ENCODE peak calls at places on chromosomes 2 and 18, in ten cellular contexts. O is stomach, N is K562, Y is sigmoid colon, F is HCT116, A is transverse colon, Q is H1, H is GM12892, G is GM12891, L is prostate gland. T is an unnamed sample.

GRCh38 chr2:211014906-211015305 is 458.5 kb downstream of the CPS1 start:
- DNase-seq in L (no peak), H (no peak), Y (no peak), A (no peak), G (no peak), F (no peak), N (no peak), O (no peak), Q (no peak), T (no peak)

GRCh38 chr2:1594281-1595171 is 149.8 kb downstream of the PXDN start:
- DNase-seq in A (no peak), L (no peak), H (no peak), Y (no peak), O (no peak), G (no peak), Q (no peak), N (no peak), F (no peak), T (no peak)

GRCh38 chr2:170324640-170325046 is 146.7 kb downstream of the MYO3B start:
- DNase-seq in G (peak), O (peak), N (peak), F (peak), Y (no peak), L (peak), H (no peak), Q (peak), A (peak), T (no peak)

GRCh38 chr2:9735335-9735734 is 104.5 kb upstream of the YWHAQ start:
- DNase-seq in N (no peak), O (no peak), F (no peak), L (no peak), Y (no peak), G (no peak), A (no peak), H (no peak), Q (no peak), T (no peak)

GRCh38 chr2:10919776-10920606 is 8.3 kb downstream of the KCNF1 start:
- DNase-seq in Y (peak), H (no peak), G (no peak), A (no peak), Q (no peak), L (no peak), F (no peak), N (no peak), O (no peak), T (no peak)

GRCh38 chr2:67522154-67522553 is 125.0 kb downstream of the ETAA1 start:
- DNase-seq in N (no peak), H (no peak), G (no peak), F (no peak), O (no peak), Q (no peak), A (no peak), L (no peak), Y (no peak), T (no peak)

GRCh38 chr2:145638675-145639074 is 1118.8 kb upstream of the ZEB2 start:
- DNase-seq in G (no peak), N (peak), H (no peak), Q (no peak), F (no peak), A (no peak), L (no peak), O (no peak), Y (no peak), T (no peak)

GRCh38 chr2:149601141-149601796 is 13.7 kb upstream of the MMADHC start:
- DNase-seq in G (no peak), Q (no peak), N (no peak), Y (no peak), F (no peak), O (no peak), H (no peak), A (no peak), L (no peak), T (no peak)

GRCh38 chr2:95159690-95160449 is at the start of gene ZNF514:
- DNase-seq in N (peak), Y (peak), G (peak), A (peak), O (peak), L (peak), Q (no peak), F (no peak), H (peak), T (peak)

GRCh38 chr2:1923557-1923956 is 179.2 kb upstream of the PXDN start:
- DNase-seq in Q (no peak), F (no peak), L (no peak), Y (no peak), O (no peak), H (no peak), N (no peak), G (no peak), A (no peak), T (no peak)

GRCh38 chr2:63729362-63729761 is 112.3 kb upstream of the UGP2 start:
- DNase-seq in G (no peak), Y (no peak), N (no peak), Q (no peak), F (no peak), A (no peak), L (no peak), O (no peak), H (no peak), T (no peak)

GRCh38 chr2:174080672-174081121 is 115.5 kb upstream of the SP3 start:
- DNase-seq in N (no peak), H (no peak), Y (no peak), L (no peak), G (no peak), F (no peak), A (no peak), O (no peak), Q (no peak), T (no peak)

GRCh38 chr2:83282067-83282795 is 1176.8 kb downstream of the SUCLG1 start:
- DNase-seq in H (no peak), A (no peak), L (no peak), F (no peak), Q (no peak), O (no peak), G (no peak), Y (no peak), N (no peak), T (no peak)

GRCh38 chr18:13159579-13159978 is 59.0 kb upstream of the LDLRAD4 start:
- DNase-seq in O (no peak), H (no peak), N (peak), F (peak), G (peak), L (no peak), Q (no peak), Y (no peak), A (no peak), T (no peak)

GRCh38 chr2:20196881-20197204 is 28.1 kb downstream of the SDC1 start:
- DNase-seq in A (no peak), F (no peak), L (no peak), Q (no peak), N (no peak), G (no peak), O (no peak), Y (no peak), H (no peak), T (no peak)

GRCh38 chr2:30611572-30611971 is 164.5 kb downstream of the LCLAT1 start:
- DNase-seq in N (no peak), H (no peak), A (no peak), G (no peak), Q (no peak), L (no peak), F (no peak), O (no peak), Y (no peak), T (no peak)

GRCh38 chr2:11159574-11160170 is 4.4 kb downstream of the SLC66A3 start:
- DNase-seq in N (no peak), O (no peak), F (no peak), G (no peak), Y (no peak), A (no peak), L (no peak), H (no peak), Q (no peak), T (peak)

GRCh38 chr2:52387937-52388590 is 1356.1 kb upstream of the NRXN1 start:
- DNase-seq in A (no peak), G (no peak), O (no peak), Y (no peak), F (no peak), L (no peak), N (no peak), Q (no peak), H (no peak), T (no peak)

GRCh38 chr2:224948859-224949258 is 93.4 kb downstream of the DOCK10 start:
- DNase-seq in Q (no peak), A (no peak), H (no peak), G (no peak), L (no peak), O (no peak), Y (no peak), N (no peak), F (no peak), T (no peak)

GRCh38 chr2:53442783-53443182 is 324.8 kb upstream of the CHAC2 start:
- DNase-seq in Q (no peak), G (no peak), N (no peak), O (no peak), F (no peak), L (no peak), H (no peak), A (peak), Y (no peak), T (no peak)

GRCh38 chr2:156589381-156590079 is 153.4 kb downstream of the GPD2 start:
- DNase-seq in G (no peak), A (peak), O (peak), L (peak), F (peak), Y (no peak), N (no peak), H (peak), Q (no peak), T (no peak)

DNA sequence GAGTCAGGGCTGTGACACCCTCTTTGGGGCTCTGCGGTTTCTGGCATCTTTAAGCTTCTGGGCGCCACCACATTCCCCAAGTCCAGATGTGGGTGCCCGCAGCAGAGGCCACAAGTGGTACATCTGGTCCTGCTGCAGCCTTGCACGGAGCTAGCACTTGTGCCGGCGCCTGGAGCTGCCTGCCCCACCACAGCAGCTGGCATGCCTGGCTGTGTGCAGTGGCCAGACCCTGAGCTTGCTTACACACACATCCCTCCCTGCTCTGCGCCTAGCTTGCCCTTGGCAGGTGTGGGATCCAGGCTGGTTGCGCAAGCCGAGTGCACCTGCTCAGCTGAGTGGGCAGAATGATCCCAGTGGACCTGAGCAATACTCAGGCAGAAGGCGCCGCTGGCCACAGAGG is 27.3 kb downstream of the SLC4A10 start:
- DNase-seq in H (no peak), Y (no peak), Q (no peak), N (no peak), O (no peak), G (no peak), A (no peak), F (no peak), L (no peak), T (no peak)
- TF ChIP-seq POLR2AphosphoS5 in H (no peak), Y (no peak), Q (no peak), N (no peak), O (no peak), G (no peak), A (no peak), F (no peak), L (no peak), T (no peak)

DNA sequence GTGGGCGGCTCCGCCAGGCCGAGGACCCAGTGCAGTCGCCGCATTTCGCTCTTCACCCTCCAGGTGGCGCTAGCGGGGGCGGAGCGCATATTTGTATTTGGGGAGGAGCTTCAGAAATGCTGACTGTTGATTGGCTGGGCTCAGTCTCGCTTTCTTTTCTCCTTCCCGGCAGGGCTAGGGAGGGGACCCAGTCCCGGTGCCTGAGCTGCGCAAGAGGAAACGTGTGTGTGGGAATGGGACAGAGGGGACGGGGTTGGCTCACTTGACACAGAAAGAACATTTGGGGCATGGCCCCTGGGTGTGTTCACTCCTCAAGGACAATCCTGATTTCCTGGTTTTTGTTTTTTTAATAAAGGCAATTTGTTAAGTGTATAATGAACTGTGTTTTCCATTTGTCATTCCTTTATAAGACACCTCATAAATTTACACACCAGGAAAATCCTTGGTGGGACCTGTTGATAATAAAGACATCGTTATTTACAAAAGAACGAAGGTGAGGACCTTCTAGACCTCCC is 20.4 kb upstream of the DNMT3A start:
- DNase-seq in N (peak), Y (peak), Q (peak), O (peak), G (peak), H (peak), F (peak), A (peak), L (peak), T (peak)
- TF ChIP-seq POLR2A in N (peak), Y (peak), Q (no peak), O (no peak), G (peak), H (peak), F (peak), A (peak), L (peak), T (no peak)

GRCh38 chr2:196206804-196207203 is 35.4 kb upstream of the STK17B start:
- DNase-seq in O (no peak), N (no peak), A (no peak), Q (no peak), F (no peak), L (peak), G (no peak), H (no peak), Y (no peak), T (no peak)
- TF ChIP-seq POLR2AphosphoS5 in O (no peak), N (no peak), A (no peak), Q (no peak), F (no peak), L (peak), G (no peak), H (no peak), Y (no peak), T (no peak)

DNA sequence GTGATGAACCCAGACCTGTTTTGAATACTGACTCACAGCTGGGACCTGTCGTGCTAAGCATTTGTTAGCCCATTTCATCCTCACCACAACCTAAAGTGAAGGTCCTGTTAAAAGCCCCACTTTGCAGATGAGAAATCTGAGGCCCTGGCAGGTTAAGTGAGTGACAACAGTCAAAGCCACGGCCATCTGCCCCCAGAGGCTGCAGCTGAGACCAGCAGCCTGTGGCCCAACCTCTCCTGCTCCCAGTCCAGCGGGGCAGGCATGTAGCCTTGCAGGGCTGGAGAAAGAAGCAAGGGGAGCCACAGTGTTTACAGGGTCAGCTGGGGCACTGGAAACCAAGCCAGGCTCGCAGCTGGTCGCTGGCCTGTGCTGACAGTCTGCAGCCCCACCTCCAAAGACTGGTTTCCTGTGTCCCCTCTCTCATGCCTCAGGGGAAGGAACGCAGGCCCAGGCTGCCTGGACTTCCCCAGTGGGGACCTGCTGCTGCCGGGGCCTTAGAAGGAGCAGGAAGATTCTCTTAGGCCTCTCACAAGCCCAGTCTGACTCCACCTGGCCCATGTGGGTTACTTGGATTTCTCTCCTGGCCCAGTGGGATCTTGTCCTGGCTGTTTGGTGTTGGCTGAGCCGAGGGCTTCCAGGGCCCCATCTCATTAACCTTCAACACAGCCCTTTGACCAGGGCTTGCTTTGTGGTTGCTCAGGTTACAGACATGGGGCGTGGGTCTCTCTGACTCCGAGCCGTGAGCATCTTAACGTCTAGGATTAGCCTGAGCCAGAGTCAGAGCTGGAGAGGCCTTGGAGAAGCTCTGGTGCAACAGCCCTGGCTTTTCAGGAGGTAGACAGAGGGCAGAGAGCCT is 1.7 kb downstream of the INPP5D start:
- DNase-seq in G (no peak), F (no peak), O (peak), Y (peak), N (peak), A (peak), Q (no peak), L (no peak), H (no peak), T (peak)
- TF ChIP-seq POLR2A in G (peak), F (no peak), O (no peak), Y (no peak), N (no peak), A (no peak), Q (no peak), L (no peak), H (no peak), T (no peak)

GRCh38 chr2:86225581-86225980 is 26.3 kb downstream of the MRPL35 start:
- DNase-seq in G (peak), A (peak), F (no peak), H (peak), L (no peak), Y (peak), N (no peak), Q (no peak), O (no peak), T (no peak)
- TF ChIP-seq POLR2AphosphoS5 in G (no peak), A (peak), F (no peak), H (no peak), L (peak), Y (peak), N (no peak), Q (no peak), O (peak), T (no peak)

DNA sequence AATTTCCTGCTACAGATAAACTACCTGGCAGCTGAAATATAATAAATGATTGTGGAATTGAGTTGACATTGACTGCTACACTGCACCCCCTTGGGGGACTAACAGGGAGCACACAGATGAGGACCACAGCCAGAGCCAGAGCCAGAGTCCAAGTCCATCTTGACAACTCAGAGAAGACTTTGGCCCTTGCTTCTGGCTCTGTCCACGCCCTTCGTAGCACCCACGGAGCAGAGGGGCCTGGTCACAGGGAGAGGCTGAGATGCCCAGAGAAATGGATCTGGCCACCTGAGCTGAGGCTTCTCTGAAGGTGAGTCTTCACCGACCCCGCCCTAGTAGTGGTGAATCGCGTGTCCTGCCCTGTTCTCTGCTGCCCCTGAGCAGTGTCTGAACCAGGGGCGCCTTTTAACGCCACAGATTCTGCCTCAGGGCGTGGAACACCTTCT is 35.8 kb upstream of the MAT2A start:
- DNase-seq in A (peak), L (no peak), H (no peak), F (no peak), Y (no peak), G (no peak), O (peak), Q (no peak), N (no peak), T (no peak)
- TF ChIP-seq POLR2A in A (no peak), L (no peak), H (no peak), F (no peak), Y (no peak), G (no peak), O (no peak), Q (no peak), N (no peak), T (no peak)

DNA sequence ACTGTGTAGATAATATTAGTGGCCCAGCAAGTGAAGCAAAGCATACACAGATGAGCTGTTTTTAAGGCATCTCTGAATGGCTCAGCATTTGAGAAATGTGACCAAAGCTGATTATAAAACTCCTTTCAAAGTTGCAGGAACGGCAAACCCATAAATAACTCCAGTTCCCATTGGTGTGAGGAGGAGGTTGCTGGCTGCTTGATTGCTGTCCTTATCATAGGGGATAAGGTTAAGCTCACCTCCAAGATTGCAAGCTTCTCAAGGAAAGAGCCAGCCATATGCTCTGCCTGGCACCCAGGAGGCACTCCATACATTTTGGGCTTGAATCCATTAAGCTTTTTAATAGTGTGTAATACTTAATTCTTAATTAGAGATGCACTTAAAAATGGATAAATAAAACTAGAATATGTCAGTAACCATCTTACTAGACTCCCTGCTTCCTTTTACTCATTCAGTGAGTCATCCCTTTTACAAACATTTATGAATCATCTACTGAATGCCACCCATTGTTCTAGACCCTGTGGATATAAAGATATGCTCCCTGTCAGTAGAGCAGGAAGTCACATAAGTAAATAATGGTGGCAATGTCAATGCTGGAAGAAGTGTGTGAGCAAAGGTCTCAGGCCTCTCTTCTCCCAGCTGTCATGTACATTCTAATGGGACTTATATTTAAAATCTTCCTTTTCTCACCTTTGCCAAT is 99.3 kb downstream of the SPATS2L start:
- DNase-seq in Q (no peak), F (peak), G (no peak), A (peak), Y (no peak), L (peak), H (no peak), N (peak), O (no peak), T (no peak)
- TF ChIP-seq POLR2AphosphoS5 in Q (no peak), F (peak), G (no peak), A (peak), Y (no peak), L (peak), H (no peak), N (peak), O (no peak), T (no peak)

DNA sequence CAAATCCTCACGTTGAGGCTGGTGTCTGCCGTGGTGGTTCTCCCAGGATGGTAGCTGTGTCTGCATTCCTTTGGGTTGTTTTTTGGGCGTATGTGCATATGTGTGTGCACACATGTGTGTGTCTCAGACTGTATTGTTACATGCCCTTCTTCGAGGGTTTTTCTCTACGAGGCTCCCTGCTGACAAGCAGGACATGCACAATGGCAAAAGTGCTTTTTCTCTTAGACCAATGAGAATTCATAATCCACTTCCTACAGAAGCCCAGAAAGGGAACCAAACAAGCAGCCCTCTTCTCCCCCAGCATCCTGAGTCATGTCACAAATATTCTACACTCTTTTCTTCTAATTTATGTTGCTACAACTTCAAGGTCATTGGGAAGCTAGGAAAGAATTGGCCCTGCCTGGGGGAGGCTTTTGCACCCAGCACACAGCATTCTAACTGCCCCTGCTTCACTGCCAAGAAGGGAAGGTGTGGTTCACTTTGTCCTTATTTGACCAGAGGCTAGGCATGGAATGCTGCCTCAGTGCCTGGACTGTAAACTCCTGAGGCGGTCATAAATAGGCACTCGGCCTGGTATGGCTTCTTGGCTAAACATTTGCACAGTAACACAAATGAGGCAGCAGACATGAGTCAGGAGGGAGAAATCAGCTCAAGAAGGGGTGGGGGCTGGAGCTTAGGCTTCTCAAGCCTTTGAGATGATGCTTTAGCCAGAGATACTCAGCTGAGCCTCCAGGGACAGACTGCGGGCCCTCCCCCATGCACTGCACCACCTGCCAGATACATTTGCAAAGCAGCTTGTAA is 92.6 kb upstream of the KLF7 start:
- DNase-seq in N (no peak), H (no peak), O (peak), L (peak), Y (peak), Q (peak), F (no peak), G (no peak), A (peak), T (no peak)
- TF ChIP-seq POLR2A in N (no peak), H (no peak), O (no peak), L (no peak), Y (no peak), Q (no peak), F (no peak), G (no peak), A (no peak), T (no peak)